ENCODE peak calls at places on chromosomes 7 and 10, in four cellular contexts. One of them, this sample, is unnamed.

GRCh38 chr10:86681047-86681446 is 12.7 kb downstream of the LDB3 start:
- DNase-seq in hypothalamus: no peak
- DNase-seq in C1 segment of cervical spinal cord: no peak
- DNase-seq in small intestine: no peak
- DNase-seq in this sample: peak

GRCh38 chr10:124318811-124319210 is 99.9 kb downstream of the OAT start:
- DNase-seq in hypothalamus: no peak
- DNase-seq in C1 segment of cervical spinal cord: no peak
- DNase-seq in small intestine: no peak
- DNase-seq in this sample: no peak

GRCh38 chr10:60429084-60429849 is 39.6 kb upstream of the ANK3 start:
- DNase-seq in hypothalamus: no peak
- DNase-seq in C1 segment of cervical spinal cord: no peak
- DNase-seq in small intestine: no peak
- DNase-seq in this sample: no peak

GRCh38 chr7:157555308-157555707 is 218.5 kb downstream of the DNAJB6 start:
- DNase-seq in hypothalamus: no peak
- DNase-seq in C1 segment of cervical spinal cord: no peak
- DNase-seq in small intestine: no peak
- DNase-seq in this sample: no peak

GRCh38 chr7:98283887-98284222 is 2.4 kb downstream of the BRI3 start:
- DNase-seq in hypothalamus: no peak
- DNase-seq in C1 segment of cervical spinal cord: no peak
- DNase-seq in small intestine: peak
- DNase-seq in this sample: no peak

GRCh38 chr7:121531175-121532070 is 135.3 kb upstream of the FAM3C start:
- DNase-seq in hypothalamus: no peak
- DNase-seq in C1 segment of cervical spinal cord: no peak
- DNase-seq in small intestine: no peak
- DNase-seq in this sample: no peak

GRCh38 chr10:970311-971149 is 17.7 kb upstream of the GTPBP4 start:
- DNase-seq in hypothalamus: no peak
- DNase-seq in C1 segment of cervical spinal cord: no peak
- DNase-seq in small intestine: peak
- DNase-seq in this sample: peak

GRCh38 chr7:28102778-28103177 is 77.8 kb downstream of the JAZF1 start:
- DNase-seq in hypothalamus: no peak
- DNase-seq in C1 segment of cervical spinal cord: no peak
- DNase-seq in small intestine: no peak
- DNase-seq in this sample: no peak

GRCh38 chr7:96973986-96974385 is 31.4 kb upstream of the DLX6 start:
- DNase-seq in hypothalamus: no peak
- DNase-seq in C1 segment of cervical spinal cord: no peak
- DNase-seq in small intestine: no peak
- DNase-seq in this sample: no peak

GRCh38 chr10:31947144-31947926 is 18.7 kb upstream of the ARHGAP12 start:
- DNase-seq in hypothalamus: no peak
- DNase-seq in C1 segment of cervical spinal cord: no peak
- DNase-seq in small intestine: peak
- DNase-seq in this sample: no peak

GRCh38 chr10:78429994-78430393 is 396.3 kb downstream of the RPS24 start:
- DNase-seq in hypothalamus: no peak
- DNase-seq in C1 segment of cervical spinal cord: no peak
- DNase-seq in small intestine: no peak
- DNase-seq in this sample: no peak

GRCh38 chr7:4136501-4137110 is 545.5 kb upstream of the FOXK1 start:
- DNase-seq in hypothalamus: no peak
- DNase-seq in C1 segment of cervical spinal cord: no peak
- DNase-seq in small intestine: no peak
- DNase-seq in this sample: no peak

GRCh38 chr10:22460531-22461403 is 115.5 kb downstream of the SPAG6 start:
- DNase-seq in hypothalamus: no peak
- DNase-seq in C1 segment of cervical spinal cord: no peak
- DNase-seq in small intestine: no peak
- DNase-seq in this sample: no peak

GRCh38 chr10:111072232-111072631 is 4.6 kb upstream of the ADRA2A start:
- DNase-seq in hypothalamus: no peak
- DNase-seq in C1 segment of cervical spinal cord: no peak
- DNase-seq in small intestine: no peak
- DNase-seq in this sample: no peak